ENCODE peak calls at places on chromosomes 3 and 15, in ten cellular contexts. Q is GM12878, R is IMR-90, T is neural progenitor cell, V is H9, E is HepG2, J is fibroblast of lung, D is SK-N-SH, S is neuronal stem cell, X is mammary epithelial cell. M is an unnamed sample.

GRCh38 chr15:57320543-57321220 is 55.6 kb upstream of the CGNL1 start:
- DNase-seq in Q (no peak), R (peak), T (no peak), V (no peak), E (no peak), J (peak), D (no peak), S (no peak), X (no peak), M (no peak)

GRCh38 chr15:95277266-95277665 is 1045.9 kb downstream of the MCTP2 start:
- DNase-seq in Q (no peak), R (peak), T (no peak), V (no peak), E (no peak), J (peak), D (no peak), S (no peak), X (no peak), M (no peak)

GRCh38 chr15:80415331-80415730 is 11.1 kb downstream of the ARNT2 start:
- DNase-seq in Q (no peak), R (no peak), T (no peak), V (no peak), E (no peak), J (no peak), D (no peak), S (no peak), X (no peak), M (no peak)

GRCh38 chr15:62975515-62975914 is 67.0 kb upstream of the TPM1 start:
- DNase-seq in Q (no peak), R (no peak), T (peak), V (peak), E (no peak), J (peak), D (no peak), S (no peak), X (no peak), M (peak)

GRCh38 chr3:181252626-181253025 is 263.1 kb upstream of the DNAJC19 start:
- DNase-seq in Q (no peak), R (no peak), T (no peak), V (no peak), E (no peak), J (no peak), D (peak), S (no peak), X (no peak), M (no peak)

GRCh38 chr3:66362541-66362941 is 138.3 kb downstream of the LRIG1 start:
- DNase-seq in Q (no peak), R (peak), T (no peak), V (no peak), E (no peak), J (peak), D (no peak), S (no peak), X (no peak), M (no peak)

GRCh38 chr15:57456559-57456958 is 80.3 kb downstream of the CGNL1 start:
- DNase-seq in Q (no peak), R (no peak), T (no peak), V (no peak), E (no peak), J (no peak), D (no peak), S (no peak), X (no peak), M (no peak)

GRCh38 chr3:50272911-50273688 is 4.2 kb downstream of the SEMA3B start:
- DNase-seq in Q (peak), R (peak), T (peak), V (peak), E (peak), J (peak), D (peak), S (peak), X (peak), M (peak)

GRCh38 chr3:186137051-186137685 is 28.3 kb upstream of the ETV5 start:
- DNase-seq in Q (no peak), R (no peak), T (no peak), V (no peak), E (no peak), J (no peak), D (no peak), S (no peak), X (no peak), M (no peak)

GRCh38 chr3:23203651-23204111 is 554 bp downstream of the UBE2E2 start:
- DNase-seq in Q (no peak), R (peak), T (peak), V (peak), E (no peak), J (no peak), D (peak), S (no peak), X (peak), M (peak)

GRCh38 chr3:64078966-64079365 is 55.7 kb upstream of the PSMD6 start:
- DNase-seq in Q (no peak), R (no peak), T (no peak), V (no peak), E (no peak), J (no peak), D (no peak), S (no peak), X (no peak), M (no peak)

GRCh38 chr3:119598410-119599098 is 869 bp downstream of the PLA1A start:
- DNase-seq in Q (peak), R (no peak), T (no peak), V (no peak), E (no peak), J (no peak), D (no peak), S (no peak), X (no peak), M (no peak)

GRCh38 chr3:140470962-140471361 is 206.9 kb upstream of the TRIM42 start:
- DNase-seq in Q (no peak), R (no peak), T (no peak), V (no peak), E (no peak), J (peak), D (peak), S (no peak), X (no peak), M (no peak)

GRCh38 chr15:98127612-98128011 is 167.1 kb downstream of the ARRDC4 start:
- DNase-seq in Q (no peak), R (no peak), T (no peak), V (no peak), E (no peak), J (no peak), D (no peak), S (no peak), X (no peak), M (no peak)

GRCh38 chr15:73865904-73866303 is 7.5 kb upstream of the TBC1D21 start:
- DNase-seq in Q (no peak), R (no peak), T (no peak), V (peak), E (no peak), J (no peak), D (no peak), S (no peak), X (no peak), M (no peak)

GRCh38 chr3:49148159-49148558 is 15.3 kb upstream of the LAMB2 start:
- DNase-seq in Q (no peak), R (no peak), T (no peak), V (no peak), E (no peak), J (no peak), D (no peak), S (no peak), X (no peak), M (no peak)

GRCh38 chr15:68256675-68257450 is 20.7 kb upstream of the FEM1B start:
- DNase-seq in Q (no peak), R (peak), T (peak), V (peak), E (peak), J (peak), D (no peak), S (peak), X (peak), M (peak)

GRCh38 chr3:7999363-7999762 is 502.3 kb upstream of the LMCD1 start:
- DNase-seq in Q (no peak), R (no peak), T (peak), V (peak), E (no peak), J (peak), D (peak), S (peak), X (no peak), M (no peak)

GRCh38 chr3:28317438-28318022 is 31.0 kb upstream of the ZCWPW2 start:
- DNase-seq in Q (no peak), R (peak), T (peak), V (no peak), E (peak), J (peak), D (peak), S (peak), X (peak), M (peak)

GRCh38 chr3:195403841-195404408 is 38.9 kb downstream of the ACAP2 start:
- DNase-seq in Q (no peak), R (peak), T (no peak), V (no peak), E (no peak), J (peak), D (no peak), S (no peak), X (no peak), M (no peak)

GRCh38 chr3:178663572-178663971 is 127.3 kb downstream of the KCNMB2 start:
- DNase-seq in Q (no peak), R (no peak), T (no peak), V (no peak), E (no peak), J (no peak), D (no peak), S (no peak), X (no peak), M (no peak)

GRCh38 chr15:93288718-93289117 is 199.7 kb upstream of the RGMA start:
- DNase-seq in Q (no peak), R (no peak), T (no peak), V (no peak), E (no peak), J (no peak), D (no peak), S (no peak), X (no peak), M (no peak)

GRCh38 chr15:28786521-28786920 is 61.9 kb downstream of the GOLGA6L7 start:
- DNase-seq in Q (no peak), R (no peak), T (no peak), V (no peak), E (no peak), J (peak), D (no peak), S (no peak), X (no peak), M (no peak)

GRCh38 chr3:65391068-65391467 is 647.6 kb downstream of the MAGI1 start:
- DNase-seq in Q (no peak), R (no peak), T (no peak), V (no peak), E (no peak), J (no peak), D (no peak), S (no peak), X (no peak), M (no peak)

GRCh38 chr3:40975711-40976121 is 223.6 kb upstream of the CTNNB1 start:
- DNase-seq in Q (no peak), R (no peak), T (no peak), V (no peak), E (no peak), J (peak), D (no peak), S (no peak), X (no peak), M (no peak)

GRCh38 chr3:102936511-102936910 is 501.7 kb downstream of the ZPLD1 start:
- DNase-seq in Q (no peak), R (no peak), T (no peak), V (no peak), E (no peak), J (peak), D (no peak), S (no peak), X (no peak), M (no peak)

GRCh38 chr15:58608711-58609110 is 140.8 kb downstream of the ADAM10 start:
- DNase-seq in Q (no peak), R (peak), T (no peak), V (no peak), E (no peak), J (no peak), D (no peak), S (no peak), X (no peak), M (no peak)

GRCh38 chr3:63724987-63725386 is 72.5 kb downstream of the SNTN start:
- DNase-seq in Q (no peak), R (peak), T (no peak), V (peak), E (no peak), J (peak), D (peak), S (no peak), X (peak), M (no peak)

GRCh38 chr15:101054116-101054515 is 135.0 kb downstream of the LRRK1 start:
- DNase-seq in Q (no peak), R (no peak), T (no peak), V (no peak), E (no peak), J (no peak), D (no peak), S (no peak), X (no peak), M (no peak)

GRCh38 chr3:146682176-146682575 is 77.0 kb upstream of the PLSCR5 start:
- DNase-seq in Q (no peak), R (peak), T (no peak), V (no peak), E (no peak), J (no peak), D (no peak), S (no peak), X (no peak), M (no peak)

GRCh38 chr3:86180696-86181095 is 810.3 kb downstream of the VGLL3 start:
- DNase-seq in Q (no peak), R (no peak), T (peak), V (no peak), E (peak), J (no peak), D (peak), S (no peak), X (peak), M (no peak)

GRCh38 chr15:100687532-100688215 is 85.3 kb downstream of the ASB7 start:
- DNase-seq in Q (no peak), R (peak), T (no peak), V (peak), E (no peak), J (peak), D (no peak), S (no peak), X (peak), M (no peak)

GRCh38 chr3:117706037-117706436 is 996.5 kb downstream of the TUSC7 start:
- DNase-seq in Q (no peak), R (peak), T (no peak), V (no peak), E (no peak), J (peak), D (no peak), S (no peak), X (peak), M (no peak)
- H3K9ac ChIP-seq in Q (no peak), R (no peak), T (no peak), V (no peak), E (no peak), J (no peak), D (no peak), S (no peak), X (no peak), M (no peak)

GRCh38 chr15:41791970-41792637 is 17.8 kb downstream of the MAPKBP1 start:
- DNase-seq in Q (no peak), R (no peak), T (no peak), V (no peak), E (no peak), J (no peak), D (no peak), S (no peak), X (no peak), M (no peak)
- H3K9ac ChIP-seq in Q (no peak), R (no peak), T (no peak), V (no peak), E (no peak), J (no peak), D (no peak), S (no peak), X (no peak), M (no peak)

GRCh38 chr15:70854669-70854976 is 666 bp upstream of the LARP6 start:
- DNase-seq in Q (no peak), R (peak), T (no peak), V (no peak), E (no peak), J (peak), D (no peak), S (peak), X (peak), M (no peak)

GRCh38 chr15:70857547-70858265 is 3.7 kb upstream of the LARP6 start:
- DNase-seq in Q (no peak), R (peak), T (no peak), V (no peak), E (no peak), J (peak), D (no peak), S (no peak), X (no peak), M (no peak)

GRCh38 chr15:70856884-70857546 is 3.1 kb upstream of the LARP6 start:
- DNase-seq in Q (no peak), R (peak), T (no peak), V (no peak), E (no peak), J (peak), D (no peak), S (no peak), X (peak), M (peak)

GRCh38 chr15:70855764-70856163 is 1.8 kb upstream of the LARP6 start:
- DNase-seq in Q (peak), R (peak), T (no peak), V (no peak), E (no peak), J (no peak), D (no peak), S (no peak), X (no peak), M (no peak)

GRCh38 chr15:70856177-70856883 is 2.4 kb upstream of the LARP6 start:
- DNase-seq in Q (no peak), R (peak), T (no peak), V (no peak), E (no peak), J (peak), D (no peak), S (no peak), X (no peak), M (no peak)
- H3K9ac ChIP-seq in Q (no peak), R (peak), T (no peak), V (no peak), E (no peak), J (no peak), D (peak), S (no peak), X (no peak), M (no peak)

GRCh38 chr15:40330368-40330836 is 6.9 kb downstream of the INAFM2 start:
- DNase-seq in Q (no peak), R (peak), T (no peak), V (no peak), E (no peak), J (peak), D (no peak), S (no peak), X (peak), M (no peak)

GRCh38 chr15:40329804-40330203 is 6.3 kb downstream of the INAFM2 start:
- DNase-seq in Q (no peak), R (no peak), T (no peak), V (no peak), E (no peak), J (no peak), D (no peak), S (no peak), X (no peak), M (no peak)

GRCh38 chr15:40328176-40328575 is 4.7 kb downstream of the INAFM2 start:
- DNase-seq in Q (no peak), R (peak), T (no peak), V (no peak), E (no peak), J (peak), D (no peak), S (no peak), X (peak), M (no peak)

GRCh38 chr15:40327338-40327917 is 3.9 kb downstream of the INAFM2 start:
- DNase-seq in Q (no peak), R (no peak), T (peak), V (no peak), E (no peak), J (no peak), D (no peak), S (no peak), X (no peak), M (no peak)

GRCh38 chr15:40328711-40329240 is 5.3 kb downstream of the INAFM2 start:
- DNase-seq in Q (no peak), R (no peak), T (no peak), V (no peak), E (no peak), J (no peak), D (no peak), S (no peak), X (no peak), M (no peak)
- H3K9ac ChIP-seq in Q (no peak), R (peak), T (no peak), V (no peak), E (no peak), J (no peak), D (no peak), S (no peak), X (no peak), M (no peak)

GRCh38 chr3:172068977-172069376 is 29.6 kb downstream of the FNDC3B start:
- DNase-seq in Q (no peak), R (no peak), T (no peak), V (no peak), E (no peak), J (no peak), D (no peak), S (no peak), X (no peak), M (no peak)
- H3K9ac ChIP-seq in Q (no peak), R (no peak), T (no peak), V (no peak), E (no peak), J (no peak), D (no peak), S (no peak), X (no peak), M (no peak)

M was measured in colonic mucosa.